ENCODE peak calls at places on chromosome X, in five cellular contexts. One of them, this sample, is unnamed.
A peak's percentile ranks its signal among the peaks of the same experiment; 100 is the strongest.

GRCh38 chrX:18833071-18833731 is 125.8 kb downstream of the PPEF1 start:
- DNase-seq in adipocyte: no peak
- DNase-seq in brain microvascular endothelial cell: peak; percentile 8
- DNase-seq in neural crest cell: no peak
- DNase-seq in retinal pigment epithelial cell: no peak
- DNase-seq in this sample: no peak

GRCh38 chrX:115341421-115341820 is 51.9 kb downstream of the LUZP4 start:
- DNase-seq in adipocyte: no peak
- DNase-seq in brain microvascular endothelial cell: no peak
- DNase-seq in neural crest cell: no peak
- DNase-seq in retinal pigment epithelial cell: no peak
- DNase-seq in this sample: no peak

GRCh38 chrX:25067271-25068172 is 51.8 kb upstream of the ARX start:
- DNase-seq in adipocyte: no peak
- DNase-seq in brain microvascular endothelial cell: no peak
- DNase-seq in neural crest cell: no peak
- DNase-seq in retinal pigment epithelial cell: no peak
- DNase-seq in this sample: no peak

GRCh38 chrX:17082831-17083230 is 136.4 kb downstream of the REPS2 start:
- DNase-seq in adipocyte: no peak
- DNase-seq in brain microvascular endothelial cell: no peak
- DNase-seq in neural crest cell: no peak
- DNase-seq in retinal pigment epithelial cell: no peak
- DNase-seq in this sample: no peak

GRCh38 chrX:84336646-84337045 is 148.6 kb upstream of the RPS6KA6 start:
- DNase-seq in adipocyte: no peak
- DNase-seq in brain microvascular endothelial cell: no peak
- DNase-seq in neural crest cell: no peak
- DNase-seq in retinal pigment epithelial cell: no peak
- DNase-seq in this sample: no peak

GRCh38 chrX:47202877-47203276 is 9.2 kb downstream of the UBA1 start:
- DNase-seq in adipocyte: no peak
- DNase-seq in brain microvascular endothelial cell: no peak
- DNase-seq in neural crest cell: no peak
- DNase-seq in retinal pigment epithelial cell: no peak
- DNase-seq in this sample: no peak

GRCh38 chrX:39848900-39849299 is 248.9 kb downstream of the BCOR start:
- DNase-seq in adipocyte: peak; percentile 38
- DNase-seq in brain microvascular endothelial cell: peak; percentile 29
- DNase-seq in neural crest cell: no peak
- DNase-seq in retinal pigment epithelial cell: no peak
- DNase-seq in this sample: no peak

GRCh38 chrX:21813612-21814368 is 25.6 kb upstream of the MBTPS2 start:
- DNase-seq in adipocyte: no peak
- DNase-seq in brain microvascular endothelial cell: no peak
- DNase-seq in neural crest cell: no peak
- DNase-seq in retinal pigment epithelial cell: no peak
- DNase-seq in this sample: peak; percentile 61

GRCh38 chrX:39377171-39377570 is 575.9 kb downstream of the MID1IP1 start:
- DNase-seq in adipocyte: no peak
- DNase-seq in brain microvascular endothelial cell: no peak
- DNase-seq in neural crest cell: no peak
- DNase-seq in retinal pigment epithelial cell: no peak
- DNase-seq in this sample: no peak

GRCh38 chrX:133677123-133678063 is 262.1 kb upstream of the GPC4 start:
- DNase-seq in adipocyte: no peak
- DNase-seq in brain microvascular endothelial cell: no peak
- DNase-seq in neural crest cell: no peak
- DNase-seq in retinal pigment epithelial cell: no peak
- DNase-seq in this sample: no peak

GRCh38 chrX:119228506-119229290 is 7.4 kb upstream of the PGRMC1 start:
- DNase-seq in adipocyte: peak; percentile 53
- DNase-seq in brain microvascular endothelial cell: peak; percentile 75
- DNase-seq in neural crest cell: no peak
- DNase-seq in retinal pigment epithelial cell: peak; percentile 65
- DNase-seq in this sample: peak; percentile 14

GRCh38 chrX:107766470-107767140 is 9.0 kb downstream of the TSC22D3 start:
- DNase-seq in adipocyte: peak; percentile 24
- DNase-seq in brain microvascular endothelial cell: no peak
- DNase-seq in neural crest cell: no peak
- DNase-seq in retinal pigment epithelial cell: no peak
- DNase-seq in this sample: peak; percentile 88

GRCh38 chrX:53128097-53128749 is 34.3 kb downstream of the KANTR start:
- DNase-seq in adipocyte: peak; percentile 18
- DNase-seq in brain microvascular endothelial cell: no peak
- DNase-seq in neural crest cell: no peak
- DNase-seq in retinal pigment epithelial cell: no peak
- DNase-seq in this sample: no peak

GRCh38 chrX:120559799-120560198 is 963 bp downstream of the CUL4B start:
- DNase-seq in adipocyte: no peak
- DNase-seq in brain microvascular endothelial cell: no peak
- DNase-seq in neural crest cell: no peak
- DNase-seq in retinal pigment epithelial cell: no peak
- DNase-seq in this sample: peak; percentile 59

GRCh38 chrX:44908198-44908597 is 35.2 kb downstream of the KDM6A start:
- DNase-seq in adipocyte: no peak
- DNase-seq in brain microvascular endothelial cell: no peak
- DNase-seq in neural crest cell: no peak
- DNase-seq in retinal pigment epithelial cell: no peak
- DNase-seq in this sample: no peak

GRCh38 chrX:110210417-110211139 is 107.3 kb downstream of the AMMECR1 start:
- DNase-seq in adipocyte: peak; percentile 46
- DNase-seq in brain microvascular endothelial cell: peak; percentile 50
- DNase-seq in neural crest cell: no peak
- DNase-seq in retinal pigment epithelial cell: no peak
- DNase-seq in this sample: peak; percentile 4

GRCh38 chrX:7261672-7262332 is 113.8 kb upstream of the PUDP start:
- DNase-seq in adipocyte: no peak
- DNase-seq in brain microvascular endothelial cell: no peak
- DNase-seq in neural crest cell: no peak
- DNase-seq in retinal pigment epithelial cell: no peak
- DNase-seq in this sample: no peak

GRCh38 chrX:152072236-152072635 is 66.1 kb downstream of the MAGEA10 start:
- DNase-seq in adipocyte: peak; percentile 73
- DNase-seq in brain microvascular endothelial cell: peak; percentile 72
- DNase-seq in neural crest cell: no peak
- DNase-seq in retinal pigment epithelial cell: peak; percentile 43
- DNase-seq in this sample: peak; percentile 25

GRCh38 chrX:68417651-68418050 is 15.6 kb downstream of the OPHN1 start:
- DNase-seq in adipocyte: no peak
- DNase-seq in brain microvascular endothelial cell: no peak
- DNase-seq in neural crest cell: no peak
- DNase-seq in retinal pigment epithelial cell: no peak
- DNase-seq in this sample: no peak

GRCh38 chrX:139286342-139286741 is 244.2 kb upstream of the F9 start:
- DNase-seq in adipocyte: no peak
- DNase-seq in brain microvascular endothelial cell: no peak
- DNase-seq in neural crest cell: no peak
- DNase-seq in retinal pigment epithelial cell: no peak
- DNase-seq in this sample: no peak

GRCh38 chrX:47815901-47816845 is 20.5 kb upstream of the ZNF81 start:
- DNase-seq in adipocyte: peak; percentile 13
- DNase-seq in brain microvascular endothelial cell: no peak
- DNase-seq in neural crest cell: no peak
- DNase-seq in retinal pigment epithelial cell: no peak
- DNase-seq in this sample: no peak

GRCh38 chrX:97000682-97001393 is 117.1 kb downstream of the RPA4 start:
- DNase-seq in adipocyte: no peak
- DNase-seq in brain microvascular endothelial cell: no peak
- DNase-seq in neural crest cell: no peak
- DNase-seq in retinal pigment epithelial cell: no peak
- DNase-seq in this sample: no peak

GRCh38 chrX:152725409-152725808 is 8.1 kb downstream of the CSAG1 start:
- DNase-seq in adipocyte: no peak
- DNase-seq in brain microvascular endothelial cell: no peak
- DNase-seq in neural crest cell: no peak
- DNase-seq in retinal pigment epithelial cell: no peak
- DNase-seq in this sample: no peak

GRCh38 chrX:39577976-39578962 is 519.5 kb downstream of the BCOR start:
- DNase-seq in adipocyte: peak; percentile 21
- DNase-seq in brain microvascular endothelial cell: no peak
- DNase-seq in neural crest cell: no peak
- DNase-seq in retinal pigment epithelial cell: no peak
- DNase-seq in this sample: no peak

GRCh38 chrX:46561931-46562721 is 11.4 kb upstream of the CHST7 start:
- DNase-seq in adipocyte: no peak
- DNase-seq in brain microvascular endothelial cell: no peak
- DNase-seq in neural crest cell: no peak
- DNase-seq in retinal pigment epithelial cell: no peak
- DNase-seq in this sample: no peak

GRCh38 chrX:131792356-131792749 is 230.7 kb upstream of the STK26 start:
- DNase-seq in adipocyte: peak; percentile 92
- DNase-seq in brain microvascular endothelial cell: peak; percentile 87
- DNase-seq in neural crest cell: no peak
- DNase-seq in retinal pigment epithelial cell: no peak
- DNase-seq in this sample: no peak

GRCh38 chrX:110795645-110796510 is at the start of gene CHRDL1:
- DNase-seq in adipocyte: peak; percentile 2
- DNase-seq in brain microvascular endothelial cell: no peak
- DNase-seq in neural crest cell: peak; percentile 38
- DNase-seq in retinal pigment epithelial cell: no peak
- DNase-seq in this sample: no peak

GRCh38 chrX:17654116-17654515 is 83.2 kb upstream of the SCML1 start:
- DNase-seq in adipocyte: no peak
- DNase-seq in brain microvascular endothelial cell: no peak
- DNase-seq in neural crest cell: no peak
- DNase-seq in retinal pigment epithelial cell: no peak
- DNase-seq in this sample: no peak

GRCh38 chrX:129534816-129535578 is 5.1 kb upstream of the OCRL start:
- DNase-seq in adipocyte: peak; percentile 38
- DNase-seq in brain microvascular endothelial cell: no peak
- DNase-seq in neural crest cell: no peak
- DNase-seq in retinal pigment epithelial cell: no peak
- DNase-seq in this sample: no peak

GRCh38 chrX:45428816-45429215 is 228.1 kb upstream of the DIPK2B start:
- DNase-seq in adipocyte: no peak
- DNase-seq in brain microvascular endothelial cell: no peak
- DNase-seq in neural crest cell: no peak
- DNase-seq in retinal pigment epithelial cell: no peak
- DNase-seq in this sample: no peak

GRCh38 chrX:47482065-47482511 is 934 bp downstream of the ZNF41 start:
- DNase-seq in adipocyte: peak; percentile 1
- DNase-seq in brain microvascular endothelial cell: no peak
- DNase-seq in neural crest cell: no peak
- DNase-seq in retinal pigment epithelial cell: no peak
- DNase-seq in this sample: no peak

GRCh38 chrX:78329486-78329885 is 2.1 kb upstream of the CYSLTR1 start:
- DNase-seq in adipocyte: no peak
- DNase-seq in brain microvascular endothelial cell: no peak
- DNase-seq in neural crest cell: no peak
- DNase-seq in retinal pigment epithelial cell: no peak
- DNase-seq in this sample: no peak

GRCh38 chrX:108138814-108139213 is 47.2 kb downstream of the ATG4A start:
- DNase-seq in adipocyte: no peak
- DNase-seq in brain microvascular endothelial cell: no peak
- DNase-seq in neural crest cell: no peak
- DNase-seq in retinal pigment epithelial cell: no peak
- DNase-seq in this sample: no peak

GRCh38 chrX:151396042-151396826 is 772 bp upstream of the VMA21 start:
- DNase-seq in adipocyte: peak; percentile 63
- DNase-seq in brain microvascular endothelial cell: peak; percentile 17
- DNase-seq in neural crest cell: no peak
- DNase-seq in retinal pigment epithelial cell: peak; percentile 36
- DNase-seq in this sample: no peak

GRCh38 chrX:13837290-13837745 is 20.4 kb upstream of the GPM6B start:
- DNase-seq in adipocyte: no peak
- DNase-seq in brain microvascular endothelial cell: no peak
- DNase-seq in neural crest cell: peak; percentile 4
- DNase-seq in retinal pigment epithelial cell: no peak
- DNase-seq in this sample: no peak

This sample was measured in PC-9.